ENCODE peak calls at places on chromosomes 4 and X, in four cellular contexts. O, I, L and F are unnamed samples.

GRCh38 chr4:163548481-163549243 is 54.2 kb downstream of the TMA16 start:
- DNase-seq in O (no peak), L (peak; percentile 69), I (peak; percentile 37), F (no peak)

GRCh38 chr4:9847971-9848764 is 66.7 kb downstream of the DRD5 start:
- DNase-seq in I (no peak), L (no peak), O (no peak), F (no peak)

GRCh38 chr4:71188197-71188625 is 150.6 kb upstream of the SLC4A4 start:
- DNase-seq in O (no peak), L (no peak), I (no peak), F (no peak)

GRCh38 chr4:38576767-38577166 is 87.2 kb upstream of the KLF3 start:
- DNase-seq in I (no peak), L (no peak), O (no peak), F (no peak)

GRCh38 chr4:111512081-111512774 is 633.0 kb upstream of the FAM241A start:
- DNase-seq in L (peak; percentile 95), I (no peak), O (no peak), F (no peak)

GRCh38 chr4:80243274-80244018 is 23.0 kb upstream of the FGF5 start:
- DNase-seq in O (no peak), I (no peak), L (no peak), F (no peak)

GRCh38 chr4:80011636-80012236 is 61.3 kb downstream of the ANTXR2 start:
- DNase-seq in I (no peak), L (peak; percentile 94), O (no peak), F (no peak)

GRCh38 chr4:38782452-38783108 is at the start of gene TLR10:
- DNase-seq in I (peak; percentile 20), L (peak; percentile 52), O (peak; percentile 40), F (no peak)

GRCh38 chr4:1611501-1611870 is 72.6 kb downstream of the FAM53A start:
- DNase-seq in L (no peak), O (no peak), I (no peak), F (no peak)

GRCh38 chr4:24794916-24795665 is at the start of gene SOD3:
- DNase-seq in O (peak; percentile 86), L (peak; percentile 86), I (peak; percentile 18), F (peak; percentile 78)
- TF ChIP-seq POLR2A in O (peak; percentile 42), L (no peak), I (no peak), F (peak; percentile 67)

GRCh38 chr4:87423313-87424031 is 1.1 kb downstream of the NUDT9 start:
- DNase-seq in L (no peak), O (no peak), I (no peak), F (no peak)

GRCh38 chr4:87420431-87420830 is 1.9 kb upstream of the NUDT9 start:
- DNase-seq in I (no peak), O (no peak), L (no peak), F (no peak)

GRCh38 chr4:87419578-87420249 is 2.7 kb upstream of the NUDT9 start:
- DNase-seq in L (no peak), O (peak; percentile 49), I (peak; percentile 91), F (no peak)

GRCh38 chr4:87425711-87426110 is 3.3 kb downstream of the NUDT9 start:
- DNase-seq in L (no peak), I (no peak), O (no peak), F (no peak)

DNA sequence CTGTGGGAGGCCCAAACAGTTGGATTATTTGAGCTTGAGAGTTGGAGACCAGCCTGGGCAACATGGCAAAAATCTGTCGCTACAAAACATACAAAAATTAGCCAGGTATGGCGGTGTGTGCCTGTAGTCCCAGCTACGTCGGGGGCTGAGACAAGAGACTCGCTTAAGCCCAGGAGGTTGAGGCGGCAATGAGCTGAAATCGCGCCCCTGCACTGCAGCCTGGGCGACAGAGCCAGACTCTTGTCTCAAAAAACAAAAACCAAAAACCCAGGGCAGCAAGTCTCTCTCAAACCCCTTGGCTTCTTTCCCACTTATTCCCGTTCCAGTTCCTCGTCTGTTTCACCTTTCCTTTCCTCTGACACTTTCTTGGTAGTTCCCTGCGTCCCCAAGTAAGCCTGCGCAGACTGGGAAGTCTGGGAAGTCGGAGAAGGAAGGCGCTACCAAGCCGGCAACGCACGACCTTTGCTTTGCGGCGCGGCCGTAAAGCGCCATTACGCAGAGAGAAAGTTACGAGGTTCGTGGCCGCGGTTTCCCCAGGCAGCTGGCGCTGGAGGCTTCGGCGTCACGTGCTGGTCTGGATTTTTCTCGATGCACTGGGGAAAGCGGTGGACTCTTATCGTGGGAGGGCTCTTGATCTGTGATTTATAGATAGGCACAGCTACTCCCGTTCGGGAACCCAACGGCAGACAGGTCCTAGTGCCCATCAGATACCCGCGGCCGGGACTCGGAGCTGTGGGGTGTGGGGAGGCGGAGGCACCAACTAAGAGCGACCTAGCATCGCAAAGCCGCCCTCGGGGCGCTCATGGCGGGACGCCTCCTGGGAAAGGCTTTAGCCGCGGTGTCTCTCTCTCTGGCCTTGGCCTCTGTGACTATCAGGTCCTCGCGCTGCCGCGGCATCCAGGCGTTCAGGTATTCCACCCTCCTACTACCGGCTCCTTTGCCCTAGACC is at the start of gene NUDT9:
- DNase-seq in L (peak; percentile 96), I (peak; percentile 80), O (peak; percentile 93), F (peak; percentile 61)
- TF ChIP-seq POLR2A in L (peak; percentile 74), I (peak; percentile 77), O (peak; percentile 47), F (peak; percentile 69)

GRCh38 chr4:54064317-54065275 is at the start of gene CHIC2:
- DNase-seq in L (peak; percentile 92), O (peak; percentile 92), I (peak; percentile 85), F (peak; percentile 58)
- TF ChIP-seq POLR2A in L (peak; percentile 96), O (peak; percentile 96), I (peak; percentile 88), F (peak; percentile 93)

GRCh38 chr4:22932326-22932725 is 239.6 kb downstream of the GBA3 start:
- DNase-seq in L (no peak), I (no peak), O (no peak), F (no peak)
- TF ChIP-seq POLR2A in L (no peak), I (no peak), O (no peak), F (no peak)

GRCh38 chr4:13368262-13368661 is 115.9 kb downstream of the RAB28 start:
- DNase-seq in L (peak; percentile 12), I (peak; percentile 17), O (no peak), F (no peak)
- TF ChIP-seq POLR2A in L (no peak), I (no peak), O (no peak), F (no peak)

GRCh38 chrX:71919886-71920285 is 9.2 kb downstream of the NHSL2 start:
- DNase-seq in O (no peak), L (no peak), I (no peak), F (no peak)

GRCh38 chrX:71922697-71923096 is 12.1 kb downstream of the NHSL2 start:
- DNase-seq in L (no peak), O (no peak), I (no peak), F (no peak)

GRCh38 chrX:71919436-71919835 is 8.8 kb downstream of the NHSL2 start:
- DNase-seq in L (peak; percentile 19), I (no peak), O (no peak), F (no peak)

GRCh38 chrX:71913156-71913950 is 2.7 kb downstream of the NHSL2 start:
- DNase-seq in L (no peak), I (no peak), O (no peak), F (no peak)

GRCh38 chrX:71917621-71918341 is 7.1 kb downstream of the NHSL2 start:
- DNase-seq in O (no peak), I (no peak), L (peak; percentile 58), F (no peak)
- TF ChIP-seq POLR2A in O (no peak), I (no peak), L (no peak), F (no peak)

DNA sequence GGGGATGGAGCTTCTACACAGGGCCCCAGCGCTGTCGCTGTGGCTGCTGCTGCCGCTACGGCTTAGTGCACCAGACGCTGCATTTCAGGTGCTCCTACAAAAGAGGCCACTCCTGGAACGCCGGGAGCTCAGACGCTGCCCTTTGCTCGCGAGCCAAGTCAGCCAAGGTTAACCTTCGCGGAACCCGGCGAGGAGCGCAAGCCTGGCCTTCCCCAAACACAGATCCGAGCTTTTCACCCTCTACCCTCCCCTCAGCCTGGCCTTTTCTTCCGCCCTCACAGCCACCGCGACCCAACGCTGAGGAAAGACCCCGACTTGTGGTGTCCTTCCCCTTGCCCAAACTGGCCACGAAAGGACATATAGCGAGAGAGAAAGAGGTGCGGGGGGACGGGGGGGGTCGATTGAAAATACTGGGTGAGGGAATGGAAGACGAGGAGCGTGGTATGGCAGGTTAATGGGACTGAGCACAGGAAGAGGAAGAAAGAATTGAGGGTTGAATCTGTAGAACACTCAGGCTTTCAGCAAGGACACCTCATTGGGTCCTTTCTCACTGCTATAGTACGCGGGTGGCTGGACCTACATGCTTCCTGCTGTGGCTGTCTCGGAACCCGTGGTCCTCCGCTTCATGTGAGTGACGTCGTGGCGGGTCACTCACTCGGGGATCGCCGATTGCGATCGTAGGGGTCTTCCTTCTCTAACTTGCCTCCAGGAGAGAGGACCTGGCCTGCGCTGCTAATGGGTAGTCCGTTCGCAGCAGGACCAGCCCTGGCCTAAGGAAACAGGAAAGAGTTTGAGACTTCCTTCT is at the start of the genes AIMP1 and TBCK:
- DNase-seq in O (peak; percentile 81), L (peak; percentile 90), I (peak; percentile 88), F (peak; percentile 50)
- TF ChIP-seq POLR2A in O (peak; percentile 57), L (peak; percentile 88), I (peak; percentile 72), F (peak; percentile 69)

GRCh38 chr4:3817561-3817960 is 51.4 kb downstream of the ADRA2C start:
- DNase-seq in L (no peak), I (no peak), O (no peak), F (no peak)
- TF ChIP-seq POLR2A in L (no peak), I (no peak), O (no peak), F (no peak)

GRCh38 chr4:42690537-42690936 is 33.6 kb upstream of the ATP8A1 start:
- DNase-seq in O (no peak), I (no peak), L (no peak), F (no peak)
- TF ChIP-seq POLR2A in O (no peak), I (no peak), L (no peak), F (no peak)